ENCODE peak calls at places on chromosomes 2 and 18, in ten cellular contexts. E, C, P, A, D, L, V, G, K and M are unnamed samples.

GRCh38 chr2:240450532-240451107 is 15.2 kb downstream of the GPC1 start:
- DNase-seq in E (no peak), C (no peak), P (no peak), A (no peak), D (no peak), L (no peak), V (no peak), G (no peak), K (no peak), M (no peak)

GRCh38 chr2:72561621-72562318 is 264.1 kb downstream of the EXOC6B start:
- DNase-seq in E (no peak), C (no peak), P (no peak), A (no peak), D (no peak), L (no peak), V (peak), G (no peak), K (no peak), M (no peak)

GRCh38 chr2:241937297-241937696 is 67.8 kb downstream of the RTP5 start:
- DNase-seq in E (no peak), C (no peak), P (no peak), A (no peak), D (no peak), L (no peak), V (no peak), G (no peak), K (no peak), M (no peak)

GRCh38 chr2:109137616-109138015 is 8.6 kb downstream of the SH3RF3 start:
- DNase-seq in E (no peak), C (no peak), P (peak), A (no peak), D (no peak), L (no peak), V (no peak), G (no peak), K (no peak), M (no peak)

GRCh38 chr2:30636311-30636710 is 170.9 kb downstream of the CAPN13 start:
- DNase-seq in E (no peak), C (no peak), P (no peak), A (no peak), D (no peak), L (no peak), V (no peak), G (no peak), K (no peak), M (no peak)

GRCh38 chr18:49022311-49023280 is 71.8 kb upstream of the SMAD7 start:
- DNase-seq in E (no peak), C (no peak), P (peak), A (no peak), D (no peak), L (no peak), V (no peak), G (no peak), K (no peak), M (no peak)

GRCh38 chr2:51918113-51918512 is 886.2 kb upstream of the NRXN1 start:
- DNase-seq in E (no peak), C (no peak), P (no peak), A (no peak), D (peak), L (no peak), V (peak), G (no peak), K (no peak), M (no peak)

GRCh38 chr18:45540146-45540545 is 75.1 kb upstream of the SLC14A2 start:
- DNase-seq in E (no peak), C (peak), P (peak), A (no peak), D (no peak), L (no peak), V (no peak), G (no peak), K (no peak), M (no peak)

GRCh38 chr2:97808816-97809215 is 95.4 kb downstream of the ZAP70 start:
- DNase-seq in E (no peak), C (peak), P (no peak), A (no peak), D (no peak), L (no peak), V (no peak), G (no peak), K (no peak), M (no peak)

GRCh38 chr2:207830778-207831549 is 61.3 kb upstream of the FZD5 start:
- DNase-seq in E (no peak), C (no peak), P (no peak), A (no peak), D (no peak), L (no peak), V (no peak), G (no peak), K (no peak), M (no peak)

GRCh38 chr18:48125724-48126123 is 195.3 kb upstream of the SMAD2 start:
- DNase-seq in E (no peak), C (no peak), P (no peak), A (no peak), D (no peak), L (no peak), V (no peak), G (no peak), K (no peak), M (no peak)

GRCh38 chr2:98448441-98449145 is 3.9 kb downstream of the INPP4A start:
- DNase-seq in E (no peak), C (no peak), P (no peak), A (peak), D (no peak), L (no peak), V (no peak), G (no peak), K (no peak), M (no peak)

GRCh38 chr2:240952496-240953246 is 45.7 kb upstream of the SNED1 start:
- DNase-seq in E (no peak), C (no peak), P (peak), A (no peak), D (no peak), L (no peak), V (no peak), G (no peak), K (no peak), M (no peak)

GRCh38 chr2:30959653-30960052 is 152.4 kb upstream of the CAPN13 start:
- DNase-seq in E (no peak), C (no peak), P (no peak), A (no peak), D (no peak), L (no peak), V (no peak), G (no peak), K (no peak), M (no peak)

GRCh38 chr2:147686365-147686764 is 158.5 kb upstream of the ACVR2A start:
- DNase-seq in E (no peak), C (no peak), P (no peak), A (no peak), D (no peak), L (no peak), V (no peak), G (no peak), K (no peak), M (peak)

GRCh38 chr2:145777297-145777696 is 1257.4 kb upstream of the ZEB2 start:
- DNase-seq in E (no peak), C (no peak), P (no peak), A (no peak), D (no peak), L (no peak), V (peak), G (no peak), K (peak), M (no peak)

GRCh38 chr2:217714268-217714643 is 288.5 kb downstream of the TNS1 start:
- DNase-seq in E (no peak), C (peak), P (no peak), A (no peak), D (no peak), L (peak), V (peak), G (peak), K (no peak), M (no peak)

GRCh38 chr2:36438454-36438977 is 82.9 kb downstream of the CRIM1 start:
- DNase-seq in E (peak), C (no peak), P (no peak), A (no peak), D (no peak), L (no peak), V (peak), G (no peak), K (peak), M (no peak)

GRCh38 chr18:26262156-26262555 is 35.9 kb downstream of the TAF4B start:
- DNase-seq in E (no peak), C (no peak), P (no peak), A (no peak), D (no peak), L (no peak), V (no peak), G (no peak), K (no peak), M (no peak)